ENCODE peak calls at places on chromosomes 6 and 20, in six cellular contexts. I, L, B, H, Z and D are unnamed samples.

GRCh38 chr20:63005862-63006564 is 751 bp downstream of the BHLHE23 start:
- DNase-seq in I (no peak), L (no peak), B (no peak), H (no peak), Z (no peak), D (no peak)

GRCh38 chr6:6654599-6655575 is 66.4 kb downstream of the LY86 start:
- DNase-seq in I (no peak), L (no peak), B (peak), H (no peak), Z (no peak), D (no peak)

GRCh38 chr20:51801220-51801991 is 915 bp downstream of the SALL4 start:
- DNase-seq in I (no peak), L (no peak), B (no peak), H (no peak), Z (no peak), D (no peak)

GRCh38 chr6:11324453-11325023 is 92.1 kb upstream of the NEDD9 start:
- DNase-seq in I (no peak), L (no peak), B (no peak), H (no peak), Z (no peak), D (no peak)

GRCh38 chr20:25054133-25054820 is 3.7 kb downstream of the ACSS1 start:
- DNase-seq in I (no peak), L (no peak), B (no peak), H (no peak), Z (no peak), D (no peak)

GRCh38 chr20:52219441-52219840 is 27.9 kb upstream of the ZFP64 start:
- DNase-seq in I (no peak), L (peak), B (no peak), H (no peak), Z (no peak), D (no peak)

GRCh38 chr6:84150680-84151079 is 76.8 kb downstream of the CEP162 start:
- DNase-seq in I (no peak), L (peak), B (no peak), H (no peak), Z (no peak), D (peak)

GRCh38 chr6:146871613-146872465 is 273.1 kb downstream of the ADGB start:
- DNase-seq in I (no peak), L (no peak), B (no peak), H (no peak), Z (no peak), D (peak)

GRCh38 chr6:5130135-5130866 is 45.2 kb downstream of the PPP1R3G start:
- DNase-seq in I (no peak), L (no peak), B (no peak), H (no peak), Z (no peak), D (no peak)

GRCh38 chr6:135901776-135902524 is 50.4 kb downstream of the PDE7B start:
- DNase-seq in I (no peak), L (peak), B (peak), H (no peak), Z (no peak), D (peak)

GRCh38 chr6:45432944-45433343 is 55.2 kb upstream of the SUPT3H start:
- DNase-seq in I (no peak), L (peak), B (no peak), H (no peak), Z (no peak), D (peak)

GRCh38 chr20:48623906-48624265 is 203.9 kb downstream of the PREX1 start:
- DNase-seq in I (no peak), L (no peak), B (no peak), H (no peak), Z (no peak), D (no peak)

GRCh38 chr6:43733471-43734293 is 36.3 kb upstream of the VEGFA start:
- DNase-seq in I (no peak), L (no peak), B (no peak), H (no peak), Z (peak), D (no peak)

GRCh38 chr6:136669299-136669699 is 119.1 kb upstream of the MAP7 start:
- DNase-seq in I (no peak), L (peak), B (no peak), H (no peak), Z (no peak), D (peak)

GRCh38 chr20:3751664-3752385 is 15.7 kb downstream of the ADISSP start:
- DNase-seq in I (no peak), L (no peak), B (peak), H (peak), Z (no peak), D (no peak)

GRCh38 chr20:58421497-58421850 is 32.4 kb downstream of the VAPB start:
- DNase-seq in I (no peak), L (no peak), B (no peak), H (no peak), Z (no peak), D (no peak)

GRCh38 chr20:63055575-63056235 is 48.9 kb upstream of the BHLHE23 start:
- DNase-seq in I (no peak), L (no peak), B (peak), H (no peak), Z (no peak), D (no peak)

GRCh38 chr6:52620055-52620905 is 43.4 kb upstream of the TRAM2 start:
- DNase-seq in I (no peak), L (no peak), B (no peak), H (no peak), Z (no peak), D (no peak)

GRCh38 chr20:17688965-17689364 is 6.9 kb upstream of the RRBP1 start:
- DNase-seq in I (no peak), L (no peak), B (no peak), H (no peak), Z (no peak), D (no peak)

GRCh38 chr6:10837692-10837996 is 695 bp downstream of the MAK start:
- DNase-seq in I (no peak), L (no peak), B (no peak), H (no peak), Z (no peak), D (peak)

GRCh38 chr6:42177514-42178364 is 4.6 kb downstream of the GUCA1A start:
- DNase-seq in I (no peak), L (no peak), B (no peak), H (no peak), Z (no peak), D (no peak)

GRCh38 chr6:128491643-128492206 is 28.7 kb downstream of the PTPRK start:
- DNase-seq in I (no peak), L (no peak), B (no peak), H (no peak), Z (no peak), D (peak)

GRCh38 chr6:28985396-28986164 is 19.5 kb downstream of the ZNF311 start:
- DNase-seq in I (no peak), L (peak), B (peak), H (no peak), Z (no peak), D (peak)

GRCh38 chr20:14866841-14867514 is 529.6 kb upstream of the FLRT3 start:
- DNase-seq in I (no peak), L (no peak), B (no peak), H (no peak), Z (no peak), D (no peak)

GRCh38 chr6:36805917-36806316 is 33.3 kb downstream of the CPNE5 start:
- DNase-seq in I (no peak), L (no peak), B (no peak), H (no peak), Z (no peak), D (no peak)

GRCh38 chr6:13712485-13712990 is 903 bp upstream of the RANBP9 start:
- DNase-seq in I (no peak), L (peak), B (no peak), H (no peak), Z (no peak), D (no peak)

GRCh38 chr6:125789576-125790402 is 971 bp upstream of the NCOA7 start:
- DNase-seq in I (no peak), L (peak), B (peak), H (peak), Z (no peak), D (peak)

GRCh38 chr6:19415605-19416326 is 421.4 kb upstream of the ID4 start:
- DNase-seq in I (no peak), L (peak), B (no peak), H (no peak), Z (no peak), D (peak)

GRCh38 chr20:62133864-62134263 is 9.3 kb downstream of the PSMA7 start:
- DNase-seq in I (no peak), L (no peak), B (no peak), H (no peak), Z (no peak), D (no peak)

GRCh38 chr6:157764346-157765068 is 58.5 kb upstream of the SNX9 start:
- DNase-seq in I (peak), L (peak), B (peak), H (peak), Z (no peak), D (peak)

GRCh38 chr20:60718743-60719142 is 533.3 kb upstream of the CDH4 start:
- DNase-seq in I (no peak), L (no peak), B (no peak), H (no peak), Z (no peak), D (no peak)

GRCh38 chr6:31770860-31771259 is 6.3 kb downstream of the VWA7 start:
- DNase-seq in I (no peak), L (no peak), B (no peak), H (no peak), Z (no peak), D (no peak)

GRCh38 chr6:166529571-166529970 is 56.9 kb downstream of the RAMACL start:
- DNase-seq in I (no peak), L (no peak), B (no peak), H (no peak), Z (no peak), D (peak)

GRCh38 chr6:98828991-98829411 is 5.4 kb upstream of the POU3F2 start:
- DNase-seq in I (no peak), L (no peak), B (no peak), H (no peak), Z (no peak), D (no peak)

GRCh38 chr20:43238833-43239232 is 49.1 kb upstream of the PTPRT start:
- DNase-seq in I (no peak), L (no peak), B (no peak), H (no peak), Z (no peak), D (no peak)

GRCh38 chr6:39941820-39942219 is 7.6 kb upstream of the MOCS1 start:
- DNase-seq in I (no peak), L (no peak), B (no peak), H (no peak), Z (no peak), D (no peak)

GRCh38 chr6:14129572-14129971 is 12.0 kb downstream of the CD83 start:
- DNase-seq in I (no peak), L (peak), B (peak), H (no peak), Z (peak), D (peak)

GRCh38 chr6:41477572-41477971 is 68.6 kb upstream of the FOXP4 start:
- DNase-seq in I (no peak), L (no peak), B (no peak), H (no peak), Z (no peak), D (no peak)

GRCh38 chr20:48260370-48260769 is 475.1 kb upstream of the SULF2 start:
- DNase-seq in I (no peak), L (no peak), B (no peak), H (no peak), Z (no peak), D (no peak)

GRCh38 chr6:119090256-119090655 is 11.8 kb upstream of the FAM184A start:
- DNase-seq in I (no peak), L (no peak), B (no peak), H (no peak), Z (no peak), D (no peak)